ENCODE peak calls at places on chromosomes 2 and 18, in four cellular contexts. J, M, B and F are unnamed samples.

GRCh38 chr2:185896090-185896693 is 157.6 kb downstream of the FSIP2 start:
- DNase-seq in J (no peak), M (no peak), B (no peak), F (no peak)

GRCh38 chr2:157789933-157790511 is 86.1 kb downstream of the ACVR1 start:
- DNase-seq in J (no peak), M (no peak), B (peak), F (no peak)

GRCh38 chr2:68739261-68740183 is 4.9 kb downstream of the ARHGAP25 start:
- DNase-seq in J (no peak), M (no peak), B (no peak), F (no peak)

GRCh38 chr18:52312321-52312720 is 27.7 kb upstream of the DCC start:
- DNase-seq in J (no peak), M (no peak), B (no peak), F (no peak)

GRCh38 chr2:151796774-151797173 is 31.4 kb downstream of the ARL5A start:
- DNase-seq in J (no peak), M (no peak), B (no peak), F (no peak)

GRCh38 chr2:107553534-107553933 is 273.2 kb upstream of the RGPD4 start:
- DNase-seq in J (no peak), M (no peak), B (no peak), F (peak)

GRCh38 chr2:210442457-210442856 is 34.1 kb downstream of the LANCL1 start:
- DNase-seq in J (no peak), M (no peak), B (no peak), F (no peak)

GRCh38 chr2:145015561-145015960 is 495.6 kb upstream of the ZEB2 start:
- DNase-seq in J (no peak), M (no peak), B (no peak), F (no peak)

GRCh38 chr2:172251231-172251630 is 148.5 kb upstream of the DLX2 start:
- DNase-seq in J (peak), M (no peak), B (no peak), F (peak)

GRCh38 chr2:74440005-74440377 is 1.7 kb downstream of the RTKN start:
- DNase-seq in J (peak), M (no peak), B (peak), F (peak)

GRCh38 chr2:241379481-241380480 is 23.7 kb downstream of the FARP2 start:
- DNase-seq in J (peak), M (peak), B (no peak), F (peak)

GRCh38 chr2:168156661-168157060 is 90.7 kb downstream of the STK39 start:
- DNase-seq in J (peak), M (no peak), B (no peak), F (peak)

GRCh38 chr18:13412901-13413300 is 194.3 kb downstream of the LDLRAD4 start:
- DNase-seq in J (no peak), M (no peak), B (no peak), F (no peak)

GRCh38 chr2:157438907-157439791 is 4.7 kb downstream of the CYTIP start:
- DNase-seq in J (no peak), M (no peak), B (no peak), F (peak)

GRCh38 chr2:19140463-19141208 is 217.8 kb downstream of the OSR1 start:
- DNase-seq in J (peak), M (peak), B (no peak), F (peak)

GRCh38 chr2:239271471-239272255 is 129.2 kb downstream of the HDAC4 start:
- DNase-seq in J (peak), M (no peak), B (no peak), F (peak)

GRCh38 chr18:67425724-67426123 is 90.8 kb downstream of the DSEL start:
- DNase-seq in J (peak), M (peak), B (no peak), F (peak)

GRCh38 chr2:24274809-24275208 is 85.5 kb downstream of the ITSN2 start:
- DNase-seq in J (no peak), M (no peak), B (no peak), F (no peak)

GRCh38 chr2:30261695-30262211 is 30.4 kb downstream of the LBH start:
- DNase-seq in J (no peak), M (no peak), B (no peak), F (no peak)

GRCh38 chr2:19195681-19196080 is 162.7 kb downstream of the OSR1 start:
- DNase-seq in J (peak), M (no peak), B (no peak), F (peak)

GRCh38 chr2:116456429-116456828 is 1358.1 kb upstream of the DDX18 start:
- DNase-seq in J (no peak), M (no peak), B (no peak), F (no peak)

GRCh38 chr2:165587335-165587938 is 117.9 kb downstream of the CSRNP3 start:
- DNase-seq in J (no peak), M (no peak), B (no peak), F (no peak)

GRCh38 chr2:26792720-26793119 is 6.9 kb downstream of the CENPA start:
- DNase-seq in J (no peak), M (no peak), B (no peak), F (peak)

DNA sequence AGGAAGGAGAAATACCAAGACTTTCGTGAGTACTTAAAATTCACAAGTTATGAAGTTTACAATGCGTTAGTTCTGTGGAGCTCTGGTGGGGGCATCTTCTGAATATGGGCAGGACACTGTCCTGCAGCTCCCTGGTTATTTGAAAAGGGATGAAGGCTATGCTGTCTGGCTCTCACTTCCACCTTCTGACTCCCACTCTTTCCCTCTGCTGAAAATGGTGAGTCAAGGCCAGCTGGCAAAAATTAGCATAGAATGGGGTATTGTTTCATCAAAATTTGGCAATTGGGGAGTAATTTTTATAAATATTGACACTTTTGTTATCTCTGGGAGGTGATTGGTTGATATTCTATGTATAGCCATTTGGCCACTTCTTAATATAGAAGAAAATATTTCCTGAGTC is 177.4 kb downstream of the PARD3B start:
- DNase-seq in J (no peak), M (no peak), B (no peak), F (no peak)
- H3K4me3 ChIP-seq in J (no peak), M (no peak), B (no peak), F (no peak)

GRCh38 chr2:159071190-159071915 is 102.9 kb downstream of the TANC1 start:
- DNase-seq in J (peak), M (no peak), B (no peak), F (peak)
- TF ChIP-seq CTCF in J (no peak), M (no peak), B (no peak), F (peak)

DNA sequence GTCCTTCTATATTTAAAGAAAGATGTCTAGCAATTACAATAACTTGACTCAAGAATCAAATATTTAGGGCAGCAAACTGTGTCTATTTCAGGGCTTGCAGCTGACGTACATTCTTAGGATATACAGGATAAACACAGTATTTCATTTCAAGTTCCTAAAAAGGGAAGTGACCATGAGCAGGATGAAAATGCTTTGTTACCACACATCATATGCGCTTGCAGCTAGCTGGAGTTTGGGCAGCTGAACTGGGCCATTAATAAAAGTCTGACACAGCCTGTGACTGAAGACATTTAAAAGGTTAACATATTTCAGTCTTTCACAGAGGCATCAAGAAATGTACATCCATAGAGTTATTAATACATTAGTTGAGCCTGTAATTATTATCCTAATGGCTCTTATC is 264.5 kb upstream of the TRIB2 start:
- DNase-seq in J (no peak), M (peak), B (no peak), F (peak)
- H3K4me3 ChIP-seq in J (no peak), M (no peak), B (no peak), F (no peak)

DNA sequence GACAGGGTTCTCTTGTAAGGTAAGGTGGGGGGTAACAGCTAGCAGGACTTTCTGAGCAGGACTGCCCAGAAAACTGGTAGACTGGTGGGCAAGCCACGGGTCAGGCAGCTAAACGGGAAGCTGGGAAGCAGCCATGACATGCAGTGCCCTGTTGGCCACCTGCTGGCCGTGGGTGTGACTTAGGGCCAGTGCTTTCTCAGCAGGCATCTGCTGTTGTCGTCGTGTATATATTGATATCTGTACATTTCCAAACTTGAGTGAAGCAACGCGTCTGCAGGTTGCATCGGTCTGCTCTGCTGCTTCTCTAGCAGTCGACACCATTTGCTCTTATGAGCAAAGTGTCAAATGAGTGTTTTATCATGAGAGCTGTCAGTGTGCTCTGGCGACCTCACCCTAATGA is 31.0 kb downstream of the COA5 start:
- DNase-seq in J (no peak), M (no peak), B (no peak), F (no peak)
- TF ChIP-seq CTCF in J (no peak), M (peak), B (no peak), F (peak)

DNA sequence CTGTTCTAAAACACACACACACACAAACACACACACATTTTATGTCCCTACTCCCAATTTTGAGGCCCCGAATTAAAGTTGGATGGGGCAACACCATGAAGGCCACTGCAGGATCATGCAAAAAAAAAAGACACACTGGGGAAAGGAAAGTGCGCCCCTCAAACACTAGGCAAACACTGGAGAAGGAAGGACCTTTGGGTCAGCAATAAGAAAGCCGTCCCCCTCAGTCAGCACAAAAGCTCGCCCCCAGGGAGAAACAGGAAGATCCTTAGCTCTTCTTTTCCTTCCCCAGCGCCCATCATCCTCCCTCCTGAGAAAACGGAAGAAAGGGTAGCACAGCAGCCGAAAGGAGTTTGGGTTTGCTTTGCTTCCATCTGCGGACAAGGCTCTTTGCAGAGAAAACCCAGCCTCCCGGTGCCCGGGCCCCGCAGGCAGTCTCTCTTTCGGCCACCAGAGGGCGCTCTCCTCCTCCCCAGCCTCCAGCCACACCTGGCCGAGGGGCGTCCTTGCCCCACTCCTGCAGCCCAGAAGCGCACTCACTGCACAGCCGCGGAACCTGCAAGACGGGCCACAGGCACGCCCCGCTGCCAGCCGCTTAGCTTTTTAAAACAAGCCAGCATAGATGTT is 248.5 kb downstream of the CDH20 start:
- DNase-seq in J (no peak), M (no peak), B (peak), F (peak)
- H3K4me3 ChIP-seq in J (peak), M (peak), B (peak), F (peak)

GRCh38 chr2:217971166-217971565 is 31.6 kb downstream of the TNS1 start:
- DNase-seq in J (no peak), M (no peak), B (no peak), F (no peak)
- TF ChIP-seq CTCF in J (no peak), M (no peak), B (no peak), F (no peak)

GRCh38 chr2:161415467-161416293 is 417 bp upstream of the TBR1 start:
- DNase-seq in J (no peak), M (no peak), B (no peak), F (no peak)

GRCh38 chr2:161414015-161414384 is 2.1 kb upstream of the TBR1 start:
- DNase-seq in J (no peak), M (no peak), B (no peak), F (no peak)

GRCh38 chr2:161416294-161416632 is at the start of gene TBR1:
- DNase-seq in J (no peak), M (no peak), B (no peak), F (no peak)

GRCh38 chr2:161414385-161415040 is 1.6 kb upstream of the TBR1 start:
- DNase-seq in J (no peak), M (no peak), B (no peak), F (peak)

GRCh38 chr2:161415041-161415440 is 1.1 kb upstream of the TBR1 start:
- DNase-seq in J (no peak), M (no peak), B (no peak), F (no peak)
- H3K4me3 ChIP-seq in J (peak), M (peak), B (peak), F (peak)